ENCODE peak calls at places on chromosomes 6 and 20, in nine cellular contexts. D, J, S, Y, C, G, A, X and P are unnamed samples.

GRCh38 chr6:144500886-144501285 is 215.8 kb downstream of the UTRN start:
- DNase-seq in D (no peak), J (no peak), S (no peak), Y (no peak), C (no peak), G (no peak), A (peak; percentile 68), X (no peak), P (no peak)

GRCh38 chr20:60249436-60249835 is 291.2 kb downstream of the CDH26 start:
- DNase-seq in D (no peak), J (no peak), S (no peak), Y (peak; percentile 26), C (no peak), G (peak; percentile 95), A (no peak), X (no peak), P (no peak)

GRCh38 chr20:34970193-34971037 is 14.7 kb downstream of the MYH7B start:
- DNase-seq in D (no peak), J (peak; percentile 74), S (no peak), Y (no peak), C (no peak), G (no peak), A (no peak), X (no peak), P (peak; percentile 37)

GRCh38 chr20:48421547-48421946 is 406.3 kb downstream of the PREX1 start:
- DNase-seq in D (no peak), J (no peak), S (no peak), Y (no peak), C (no peak), G (no peak), A (no peak), X (no peak), P (no peak)

GRCh38 chr6:10633216-10633615 is 61.2 kb downstream of the C6orf52 start:
- DNase-seq in D (no peak), J (no peak), S (no peak), Y (no peak), C (peak; percentile 9), G (peak; percentile 91), A (no peak), X (no peak), P (no peak)

GRCh38 chr6:2229742-2230141 is 15.7 kb downstream of the GMDS start:
- DNase-seq in D (no peak), J (no peak), S (no peak), Y (no peak), C (no peak), G (no peak), A (no peak), X (no peak), P (no peak)

GRCh38 chr6:24126586-24127192 is 674 bp downstream of the NRSN1 start:
- DNase-seq in D (no peak), J (no peak), S (peak; percentile 24), Y (peak; percentile 57), C (peak; percentile 59), G (peak; percentile 55), A (peak; percentile 94), X (peak; percentile 79), P (no peak)

GRCh38 chr6:19444041-19444440 is 393.1 kb upstream of the ID4 start:
- DNase-seq in D (no peak), J (no peak), S (no peak), Y (no peak), C (no peak), G (no peak), A (no peak), X (no peak), P (no peak)

GRCh38 chr6:15479761-15480160 is 183.1 kb downstream of the DTNBP1 start:
- DNase-seq in D (no peak), J (no peak), S (no peak), Y (no peak), C (no peak), G (no peak), A (no peak), X (no peak), P (no peak)

GRCh38 chr6:35757461-35758123 is 18.8 kb upstream of the CLPSL2 start:
- DNase-seq in D (no peak), J (peak; percentile 10), S (no peak), Y (peak; percentile 26), C (peak; percentile 74), G (peak; percentile 64), A (peak; percentile 57), X (peak; percentile 33), P (no peak)

GRCh38 chr20:32623667-32624157 is 38.6 kb upstream of the NOL4L start:
- DNase-seq in D (no peak), J (no peak), S (no peak), Y (no peak), C (no peak), G (no peak), A (peak; percentile 39), X (no peak), P (no peak)

GRCh38 chr6:34333858-34334257 is 58.6 kb downstream of the NUDT3 start:
- DNase-seq in D (no peak), J (no peak), S (peak; percentile 58), Y (no peak), C (no peak), G (no peak), A (peak; percentile 40), X (no peak), P (no peak)

GRCh38 chr6:38310061-38310460 is 329.7 kb downstream of the BTBD9 start:
- DNase-seq in D (no peak), J (no peak), S (no peak), Y (no peak), C (no peak), G (no peak), A (no peak), X (no peak), P (no peak)

GRCh38 chr6:83252717-83253116 is 59.6 kb downstream of the RWDD2A start:
- DNase-seq in D (no peak), J (no peak), S (no peak), Y (no peak), C (no peak), G (peak; percentile 52), A (no peak), X (no peak), P (no peak)